ENCODE peak calls at places on chromosomes 5 and 9, in five cellular contexts. A, Q, K, I and J are unnamed samples.

GRCh38 chr5:72552041-72552557 is 44.9 kb upstream of the ZNF366 start:
- DNase-seq in A (peak; percentile 75), Q (no peak), K (no peak), I (no peak), J (no peak)

GRCh38 chr5:168076561-168076991 is 214.9 kb upstream of the WWC1 start:
- DNase-seq in I (no peak), Q (no peak), A (peak; percentile 56), K (peak; percentile 35), J (peak; percentile 83)

GRCh38 chr5:43008369-43009158 is 31.6 kb downstream of the ANXA2R start:
- DNase-seq in Q (peak; percentile 39), A (peak; percentile 96), K (peak; percentile 84), I (peak; percentile 37), J (peak; percentile 87)

GRCh38 chr5:2015116-2015848 is 132.6 kb upstream of the IRX4 start:
- DNase-seq in Q (no peak), A (no peak), I (no peak), K (no peak), J (no peak)

GRCh38 chr9:112809351-112809848 is 58.8 kb downstream of the SNX30 start:
- DNase-seq in K (no peak), Q (no peak), A (no peak), I (no peak), J (no peak)

GRCh38 chr5:104218200-104218599 is 655.6 kb upstream of the NUDT12 start:
- DNase-seq in Q (no peak), A (no peak), K (no peak), I (no peak), J (no peak)

GRCh38 chr5:1746371-1747078 is 53.1 kb downstream of the MRPL36 start:
- DNase-seq in K (no peak), A (no peak), Q (no peak), I (no peak), J (no peak)

GRCh38 chr9:68513981-68514380 is 26.7 kb downstream of the TMEM252 start:
- DNase-seq in I (no peak), A (no peak), K (no peak), Q (no peak), J (no peak)

GRCh38 chr9:121975801-121976277 is 117.3 kb downstream of the TTLL11 start:
- DNase-seq in Q (no peak), I (no peak), A (no peak), K (no peak), J (no peak)

GRCh38 chr9:36029765-36030528 is 6.8 kb upstream of the RECK start:
- DNase-seq in A (peak; percentile 96), K (no peak), I (no peak), Q (no peak), J (peak; percentile 44)

GRCh38 chr5:169826618-169827017 is 153.7 kb downstream of the INSYN2B start:
- DNase-seq in K (no peak), I (no peak), Q (no peak), A (peak; percentile 48), J (no peak)
- TF ChIP-seq CTCF in K (no peak), I (no peak), Q (peak; percentile 17), A (peak; percentile 53), J (no peak)

DNA sequence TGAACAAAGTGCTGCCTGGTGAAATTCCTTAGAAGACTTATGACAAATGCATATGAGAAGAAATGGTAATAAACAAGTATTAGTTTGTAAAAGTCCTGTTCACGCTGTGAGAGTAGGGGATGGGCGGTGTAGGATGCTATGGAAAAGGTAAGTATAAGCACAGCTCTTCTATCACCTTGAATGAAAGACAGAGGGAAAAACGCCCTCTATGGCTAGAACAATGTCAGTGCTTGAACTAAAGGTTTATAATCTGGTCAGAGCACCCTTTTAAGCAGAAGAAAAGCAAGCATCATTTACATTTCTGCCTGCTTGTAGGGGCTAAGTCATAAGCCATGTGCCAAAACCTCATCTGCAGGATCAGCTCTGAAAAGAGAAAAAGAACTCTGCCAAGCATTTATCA is 115.2 kb downstream of the LHFPL2 start:
- DNase-seq in K (no peak), Q (no peak), I (no peak), A (peak; percentile 75), J (no peak)
- TF ChIP-seq CTCF in K (peak; percentile 44), Q (peak; percentile 60), I (no peak), A (peak; percentile 58), J (peak; percentile 29)

DNA sequence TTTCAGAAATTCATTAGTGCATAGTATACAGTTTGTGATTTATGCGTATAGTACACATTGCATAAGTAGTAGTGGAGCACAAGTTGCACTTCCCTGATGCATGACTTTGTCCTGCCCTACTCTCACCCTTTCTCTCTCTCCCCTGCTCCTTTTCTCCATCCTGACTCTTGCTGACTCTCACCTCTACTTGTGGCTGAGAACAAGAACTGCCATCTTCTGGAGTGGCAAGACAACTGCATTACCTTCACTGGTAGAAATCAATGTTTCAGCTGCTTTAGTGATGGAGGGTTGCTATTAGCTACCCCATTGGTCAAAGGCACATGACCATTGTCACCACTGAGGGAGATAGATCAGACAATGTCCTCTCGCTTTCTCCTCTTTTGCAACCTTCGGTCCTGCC is 26.9 kb downstream of the SPEF2 start:
- DNase-seq in K (no peak), A (peak; percentile 15), I (no peak), Q (no peak), J (no peak)
- TF ChIP-seq CTCF in K (no peak), A (peak; percentile 6), I (no peak), Q (no peak), J (no peak)

GRCh38 chr5:84255318-84255717 is 129.4 kb downstream of the EDIL3 start:
- DNase-seq in Q (no peak), I (no peak), K (no peak), A (peak; percentile 68), J (no peak)
- TF ChIP-seq CTCF in Q (peak; percentile 39), I (peak; percentile 32), K (no peak), A (peak; percentile 59), J (no peak)

DNA sequence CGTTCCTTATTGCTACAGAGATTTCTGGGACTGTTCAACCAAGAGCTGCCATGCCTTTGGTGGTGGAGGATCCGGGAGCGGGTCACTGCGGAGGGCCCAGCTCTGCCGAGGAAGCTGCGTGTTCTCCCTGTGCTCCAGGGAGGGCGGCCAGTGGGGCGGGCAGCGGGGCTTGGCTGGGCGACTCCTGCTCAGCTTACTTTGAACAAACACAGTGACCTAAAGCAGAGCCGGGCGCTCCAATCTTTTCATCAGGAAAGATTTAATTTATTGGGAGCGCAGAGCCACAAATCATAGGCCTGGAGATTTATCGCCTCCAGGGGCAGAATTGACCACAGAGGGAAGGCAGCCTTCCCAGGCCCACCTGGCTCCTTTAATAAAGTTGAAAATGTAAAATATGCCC is 27.7 kb downstream of the LHX3 start:
- DNase-seq in I (no peak), A (no peak), Q (no peak), K (no peak), J (no peak)
- TF ChIP-seq CTCF in I (no peak), A (no peak), Q (no peak), K (no peak), J (no peak)